ENCODE peak calls at places on chromosomes 2 and 18, in six cellular contexts. Q is sigmoid colon, L is fibroblast of lung, Y is astrocyte, M is transverse colon, D is mammary epithelial cell. C is an unnamed sample. For H3K36me3, the result is how much of the 10 kb centered on the place peaks cover.

GRCh38 chr2:26846334-26846863 is 1.5 kb upstream of the DPYSL5 start:
- DNase-seq in Q (peak), L (peak), M (peak), Y (peak), D (peak), C (peak)

GRCh38 chr2:71892896-71893295 is 254.8 kb downstream of the CYP26B1 start:
- DNase-seq in L (no peak), Q (no peak), Y (no peak), D (no peak), M (no peak), C (no peak)

GRCh38 chr2:98952971-98953370 is 16.9 kb upstream of the CRACDL start:
- DNase-seq in D (peak), L (no peak), M (no peak), Q (no peak), Y (no peak), C (no peak)

GRCh38 chr2:231036131-231036530 is 1.2 kb upstream of the C2orf72 start:
- DNase-seq in Y (no peak), Q (no peak), L (no peak), M (no peak), D (no peak), C (no peak)

GRCh38 chr2:136527560-136527959 is 237.8 kb upstream of the THSD7B start:
- DNase-seq in Q (no peak), M (no peak), D (peak), L (peak), Y (no peak), C (no peak)

GRCh38 chr2:47201224-47201623 is 46.1 kb upstream of the STPG4 start:
- DNase-seq in L (peak), D (peak), M (no peak), Y (peak), Q (no peak), C (no peak)

GRCh38 chr2:129658430-129658829 is 321.0 kb upstream of the RAB6C start:
- DNase-seq in L (no peak), M (no peak), Q (no peak), D (no peak), Y (no peak), C (no peak)

GRCh38 chr2:240597419-240598181 is 11.1 kb downstream of the CAPN10 start:
- DNase-seq in Y (no peak), D (no peak), M (no peak), Q (peak), L (no peak), C (no peak)

GRCh38 chr2:238024986-238025385 is 35.8 kb upstream of the SCLY start:
- DNase-seq in Q (no peak), L (peak), Y (peak), D (peak), M (no peak), C (no peak)

GRCh38 chr2:32453242-32454062 is 96.6 kb downstream of the BIRC6 start:
- DNase-seq in Q (no peak), L (peak), M (no peak), Y (peak), D (no peak), C (no peak)

GRCh38 chr2:72841462-72842125 is 15.8 kb upstream of the EXOC6B start:
- DNase-seq in D (no peak), Y (no peak), Q (no peak), L (no peak), M (no peak), C (no peak)

GRCh38 chr18:22499421-22499820 is 81.7 kb upstream of the CTAGE1 start:
- DNase-seq in L (no peak), M (no peak), Q (no peak), Y (no peak), D (no peak), C (no peak)

GRCh38 chr18:56028514-56028913 is 440.5 kb upstream of the TCF4 start:
- DNase-seq in D (peak), Y (peak), L (no peak), Q (no peak), M (no peak), C (no peak)

GRCh38 chr2:188378551-188378950 is 86.9 kb downstream of the GULP1 start:
- DNase-seq in Y (no peak), D (no peak), Q (no peak), M (no peak), L (peak), C (no peak)

DNA sequence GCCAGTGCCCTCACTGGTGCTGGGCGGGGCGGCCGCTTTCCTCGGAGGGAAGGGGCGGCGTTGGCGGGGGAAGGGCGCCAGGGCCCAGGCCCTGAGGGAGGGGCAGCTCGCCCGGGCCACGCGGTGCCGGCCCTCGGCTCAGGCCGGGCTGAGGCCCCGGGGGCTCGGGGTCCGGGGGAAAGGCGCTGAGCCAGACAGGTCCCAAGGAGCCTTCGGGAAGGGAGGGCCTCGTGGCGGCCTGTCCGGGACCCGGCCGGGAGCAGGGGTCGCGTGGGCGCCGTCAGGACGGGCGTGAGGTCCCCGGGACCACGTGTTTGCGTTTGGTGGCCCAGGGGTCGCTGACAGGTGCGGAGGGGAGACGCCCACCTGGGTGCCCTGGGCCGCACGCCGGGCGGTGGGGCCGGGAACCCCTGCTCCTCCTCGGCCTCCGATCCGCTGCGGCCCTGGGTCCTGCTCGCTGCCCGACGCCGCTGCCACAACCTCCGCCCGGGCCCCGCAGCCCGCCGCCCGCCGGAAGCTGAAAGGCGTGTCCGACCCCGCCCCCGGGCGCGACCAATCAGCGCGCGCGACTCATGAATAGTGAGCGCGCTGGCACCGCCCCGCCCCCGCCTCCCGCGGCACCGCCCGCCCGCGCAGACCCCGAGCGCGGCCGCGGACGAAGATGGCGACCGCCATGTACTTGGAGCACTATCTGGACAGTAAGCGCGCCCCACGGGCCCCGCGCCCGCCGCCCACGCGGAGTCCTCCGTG is at the start of gene ING5:
- DNase-seq in L (peak), Y (peak), M (peak), D (peak), Q (peak), C (peak)
- TF ChIP-seq CTCF in L (no peak), Y (no peak), M (no peak), D (no peak), Q (peak), C (no peak)

DNA sequence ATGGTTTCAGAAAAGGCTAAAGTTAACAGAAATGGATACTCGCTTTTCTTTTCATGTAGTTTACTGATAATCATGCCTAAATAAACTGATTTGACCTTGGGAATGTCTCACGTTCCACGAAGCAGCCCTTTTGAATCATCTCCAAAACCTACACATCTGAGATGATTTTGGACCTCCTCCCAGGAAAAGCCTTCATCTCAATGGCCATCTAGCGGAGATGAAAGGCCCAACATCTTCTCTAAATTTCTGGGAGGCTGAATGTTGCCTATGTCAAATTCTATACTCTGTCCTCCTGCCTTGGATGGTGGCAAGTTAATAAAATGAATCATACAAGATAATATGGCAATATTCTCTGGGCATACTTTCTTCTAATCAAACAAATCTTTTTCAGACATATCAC is 448.5 kb downstream of the ZEB2 start:
- DNase-seq in Q (no peak), L (peak), Y (no peak), D (no peak), M (no peak), C (no peak)
- H3K4me3 ChIP-seq in Q (no peak), L (no peak), Y (no peak), D (no peak), M (no peak), C (no peak)

DNA sequence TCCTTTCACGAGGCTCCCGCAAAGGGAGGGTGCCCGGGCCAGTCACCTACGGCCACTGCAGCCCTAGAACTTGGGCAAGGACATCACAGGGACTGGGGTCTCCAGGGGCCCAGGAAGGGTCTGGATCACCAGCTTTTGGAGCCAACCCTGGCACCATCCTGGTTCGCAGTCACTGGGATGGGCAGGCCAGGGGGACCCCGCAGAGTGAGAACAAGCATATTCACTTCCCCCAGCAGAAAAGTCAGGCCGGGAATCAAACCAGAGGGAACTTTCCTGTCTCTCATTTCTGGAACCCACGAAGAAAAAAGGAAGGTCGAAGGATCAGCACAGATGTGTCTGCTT is 15.4 kb downstream of the SMAD7 start:
- DNase-seq in Y (no peak), Q (no peak), L (no peak), M (no peak), D (no peak), C (peak)
- H3K36me3 ChIP-seq in Y (under half), Q (under half), L (under half), M (under half), D (under half), C (under half)

DNA sequence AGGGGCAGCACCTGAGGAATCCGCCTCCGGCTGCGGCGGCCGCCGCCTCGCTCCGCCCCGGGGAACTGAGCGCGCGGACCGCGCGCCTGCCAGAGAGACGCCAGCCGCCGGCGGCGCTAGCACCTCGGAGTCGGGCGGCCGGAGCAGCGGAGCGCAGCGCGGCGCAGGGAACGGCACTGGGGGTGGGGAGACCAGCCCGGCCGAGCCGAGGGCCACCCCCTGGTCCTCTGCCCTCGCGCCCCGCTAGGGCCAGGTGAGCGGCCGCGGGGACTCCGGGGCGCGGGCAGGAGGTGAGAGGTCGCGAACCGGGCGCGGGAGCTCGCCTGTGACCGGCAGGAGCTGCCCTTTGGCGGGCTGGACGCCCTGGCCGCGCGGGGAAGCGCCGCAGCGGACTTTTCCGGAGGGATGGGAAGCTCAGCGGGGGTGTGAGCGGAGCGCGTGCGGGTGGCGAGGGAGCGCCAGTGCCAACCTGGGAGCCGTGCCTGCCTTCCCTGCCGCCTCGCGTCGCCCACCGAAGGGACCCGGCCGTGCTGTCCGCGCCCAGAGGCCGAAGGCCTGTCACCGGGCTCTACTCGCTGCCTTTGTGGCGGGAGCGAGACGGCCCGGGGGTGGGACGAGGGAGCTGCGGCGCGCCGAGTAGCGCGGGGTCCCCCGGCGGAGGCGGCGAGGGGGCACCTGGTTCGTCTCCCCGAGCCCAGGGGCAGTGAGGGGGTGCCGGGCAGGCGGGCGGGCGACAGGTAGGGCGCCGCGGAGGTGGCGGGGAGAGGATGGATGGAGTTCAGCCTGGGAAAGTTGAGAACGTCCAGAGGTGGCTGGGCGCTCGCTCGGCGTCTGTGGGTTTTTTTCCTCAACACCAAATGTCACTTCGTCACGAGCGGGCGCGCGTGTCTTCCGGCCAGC is at the start of gene GREB1L:
- DNase-seq in D (peak), L (peak), M (peak), Q (no peak), Y (peak), C (peak)
- TF ChIP-seq CTCF in D (peak), L (no peak), M (no peak), Q (no peak), Y (no peak), C (no peak)

GRCh38 chr2:1559589-1560175 is 146.4 kb downstream of the TPO start:
- DNase-seq in D (no peak), L (no peak), Y (no peak), M (no peak), Q (no peak), C (no peak)

GRCh38 chr2:1563943-1564342 is 150.7 kb downstream of the TPO start:
- DNase-seq in Q (no peak), Y (no peak), L (no peak), D (no peak), M (no peak), C (no peak)

GRCh38 chr2:1561259-1561658 is 148.0 kb downstream of the TPO start:
- DNase-seq in Y (no peak), D (no peak), Q (no peak), M (no peak), L (no peak), C (no peak)

GRCh38 chr2:1563084-1563857 is 150.0 kb downstream of the TPO start:
- DNase-seq in L (no peak), Q (peak), D (no peak), M (no peak), Y (no peak), C (no peak)

DNA sequence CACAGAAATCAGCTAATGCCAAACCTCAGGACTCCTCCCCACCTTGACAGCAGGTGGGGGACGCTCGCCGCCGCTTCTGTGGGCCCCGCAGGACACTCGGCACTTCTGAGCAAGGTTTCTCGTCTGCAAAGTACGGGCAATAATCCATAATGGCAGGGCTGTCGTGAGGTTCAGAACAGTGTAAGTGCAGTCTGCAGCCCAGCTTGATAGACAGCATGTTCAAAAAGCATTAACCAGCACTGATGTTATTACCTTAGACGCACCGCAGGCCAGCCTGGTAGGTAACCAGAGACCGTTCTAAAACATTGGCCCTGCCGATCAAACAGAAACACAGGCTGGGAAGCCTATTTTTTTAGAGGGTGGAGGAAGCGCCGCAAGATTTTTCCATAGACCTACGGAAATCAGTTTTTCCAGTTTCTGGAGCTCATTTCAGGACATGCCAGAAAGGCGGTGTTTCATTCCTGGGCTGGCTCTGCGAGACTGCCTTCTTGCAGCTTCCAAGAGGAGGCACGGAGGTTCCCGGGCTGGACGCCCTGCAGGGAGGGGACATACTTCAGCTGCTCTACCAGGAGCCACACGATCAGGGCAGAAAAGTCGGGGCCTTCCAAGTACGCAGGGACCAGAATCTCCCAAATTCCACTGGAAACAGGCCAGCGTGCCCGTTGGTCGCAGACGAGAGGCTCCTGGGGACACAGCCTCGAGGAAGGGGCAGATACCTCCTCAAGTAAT is 148.7 kb downstream of the TPO start:
- DNase-seq in Q (peak), M (no peak), D (no peak), Y (no peak), L (no peak), C (no peak)
- H3K4me3 ChIP-seq in Q (no peak), M (no peak), D (no peak), Y (no peak), L (no peak), C (no peak)

DNA sequence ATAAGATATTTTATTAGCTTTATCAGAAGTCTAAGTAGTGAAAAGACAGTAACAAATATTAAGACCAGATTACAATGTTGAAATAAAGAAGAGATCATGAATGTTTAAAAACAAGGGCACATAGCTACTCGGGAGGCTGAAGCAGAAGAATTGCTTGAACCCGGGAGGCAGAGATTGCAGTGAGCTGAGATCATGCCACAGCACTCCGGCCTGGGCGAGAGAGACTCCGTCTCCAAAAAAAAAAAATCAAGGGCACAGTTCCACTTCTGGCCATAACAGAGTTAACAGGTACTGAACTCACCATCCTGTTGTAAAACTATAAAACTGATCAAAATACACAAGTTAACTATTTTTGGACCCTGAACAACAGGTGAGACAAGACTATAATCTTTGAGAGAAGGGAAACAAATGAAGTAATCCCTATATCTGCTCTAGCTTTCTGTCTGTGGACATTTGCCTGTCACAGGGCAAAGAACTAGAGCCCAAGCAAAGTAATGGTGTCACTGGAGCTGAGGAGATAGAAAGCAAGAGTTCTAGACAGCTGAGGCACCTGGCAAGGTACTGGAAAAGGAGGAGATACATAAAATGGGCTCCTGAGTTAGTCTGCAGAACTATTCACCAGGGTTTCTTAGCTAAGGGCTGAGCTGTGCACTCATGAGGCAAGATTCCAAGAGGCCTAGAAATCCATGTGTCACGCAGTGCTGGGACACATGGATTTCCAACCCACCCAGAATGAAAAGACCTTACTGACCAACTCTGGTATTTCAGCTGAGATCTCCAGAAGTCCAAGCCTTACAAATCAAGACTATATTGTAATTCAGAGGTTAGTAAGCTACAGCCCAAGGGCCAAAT is 15.2 kb downstream of the MMADHC start:
- DNase-seq in L (no peak), D (no peak), Y (no peak), M (no peak), Q (no peak), C (no peak)
- H3K36me3 ChIP-seq in L (under half), D (half or more), Y (half or more), M (under half), Q (under half), C (under half)

C was measured in GM06990.